ENCODE peak calls at places on chromosomes 11 and 22, in seven cellular contexts. One of them, this sample, is unnamed.
A peak's percentile ranks its signal among the peaks of the same experiment; 100 is the strongest.

GRCh38 chr11:46560300-46561025 is 33.4 kb downstream of the AMBRA1 start:
- DNase-seq in H9: no peak
- DNase-seq in H1: no peak
- DNase-seq in mesenchymal stem cell: peak; percentile 60
- DNase-seq in mesendoderm: no peak
- DNase-seq in trophoblast cell: no peak
- DNase-seq in IMR-90: peak; percentile 41
- DNase-seq in this sample: no peak

GRCh38 chr22:50482107-50483074 is 1.0 kb downstream of the ADM2 start:
- DNase-seq in IMR-90: no peak
- DNase-seq in mesendoderm: no peak
- DNase-seq in H1: peak; percentile 74
- DNase-seq in mesenchymal stem cell: no peak
- DNase-seq in trophoblast cell: no peak
- DNase-seq in H9: no peak
- DNase-seq in this sample: no peak

GRCh38 chr11:72675221-72675620 is 999 bp upstream of the PDE2A start:
- DNase-seq in IMR-90: no peak
- DNase-seq in H9: no peak
- DNase-seq in mesendoderm: peak; percentile 84
- DNase-seq in trophoblast cell: no peak
- DNase-seq in mesenchymal stem cell: no peak
- DNase-seq in H1: no peak
- DNase-seq in this sample: no peak

GRCh38 chr22:21094911-21095772 is 49.4 kb downstream of the LRRC74B start:
- DNase-seq in H1: peak; percentile 22
- DNase-seq in mesenchymal stem cell: no peak
- DNase-seq in mesendoderm: no peak
- DNase-seq in IMR-90: no peak
- DNase-seq in trophoblast cell: no peak
- DNase-seq in H9: no peak
- DNase-seq in this sample: no peak

GRCh38 chr11:81869337-81870065 is 864.2 kb downstream of the FAM181B start:
- DNase-seq in mesenchymal stem cell: no peak
- DNase-seq in H1: no peak
- DNase-seq in H9: no peak
- DNase-seq in trophoblast cell: no peak
- DNase-seq in mesendoderm: no peak
- DNase-seq in IMR-90: no peak
- DNase-seq in this sample: no peak

GRCh38 chr11:96736591-96736990 is 346.8 kb downstream of the JRKL start:
- DNase-seq in IMR-90: no peak
- DNase-seq in H1: no peak
- DNase-seq in H9: no peak
- DNase-seq in mesendoderm: no peak
- DNase-seq in trophoblast cell: no peak
- DNase-seq in mesenchymal stem cell: no peak
- DNase-seq in this sample: no peak

GRCh38 chr22:46079861-46080821 is 70.2 kb upstream of the PPARA start:
- DNase-seq in H1: no peak
- DNase-seq in H9: no peak
- DNase-seq in mesendoderm: no peak
- DNase-seq in mesenchymal stem cell: no peak
- DNase-seq in trophoblast cell: no peak
- DNase-seq in IMR-90: no peak
- DNase-seq in this sample: no peak

GRCh38 chr11:36069576-36070214 is 125.8 kb downstream of the LDLRAD3 start:
- DNase-seq in trophoblast cell: no peak
- DNase-seq in mesendoderm: peak; percentile 86
- DNase-seq in H9: peak; percentile 63
- DNase-seq in IMR-90: no peak
- DNase-seq in H1: no peak
- DNase-seq in mesenchymal stem cell: no peak
- DNase-seq in this sample: peak; percentile 36

GRCh38 chr11:102462610-102463009 is 10.0 kb upstream of the TMEM123 start:
- DNase-seq in H9: no peak
- DNase-seq in IMR-90: no peak
- DNase-seq in mesendoderm: no peak
- DNase-seq in trophoblast cell: peak; percentile 12
- DNase-seq in H1: no peak
- DNase-seq in mesenchymal stem cell: no peak
- DNase-seq in this sample: no peak

GRCh38 chr22:36510966-36511881 is 4.4 kb upstream of the FOXRED2 start:
- DNase-seq in trophoblast cell: peak; percentile 84
- DNase-seq in mesenchymal stem cell: peak; percentile 72
- DNase-seq in IMR-90: peak; percentile 51
- DNase-seq in H1: peak; percentile 68
- DNase-seq in mesendoderm: peak; percentile 75
- DNase-seq in H9: peak; percentile 71
- DNase-seq in this sample: no peak

GRCh38 chr11:95577716-95578460 is 211.7 kb downstream of the FAM76B start:
- DNase-seq in H9: no peak
- DNase-seq in mesenchymal stem cell: peak; percentile 68
- DNase-seq in mesendoderm: peak; percentile 43
- DNase-seq in trophoblast cell: no peak
- DNase-seq in H1: no peak
- DNase-seq in IMR-90: peak; percentile 83
- DNase-seq in this sample: no peak

GRCh38 chr11:28615542-28615941 is 507.4 kb downstream of the METTL15 start:
- DNase-seq in H1: no peak
- DNase-seq in trophoblast cell: no peak
- DNase-seq in mesendoderm: no peak
- DNase-seq in mesenchymal stem cell: peak; percentile 55
- DNase-seq in IMR-90: no peak
- DNase-seq in H9: no peak
- DNase-seq in this sample: no peak

GRCh38 chr11:117834838-117835443 is 10.4 kb upstream of the FXYD2 start:
- DNase-seq in H9: no peak
- DNase-seq in mesendoderm: no peak
- DNase-seq in H1: no peak
- DNase-seq in mesenchymal stem cell: no peak
- DNase-seq in trophoblast cell: no peak
- DNase-seq in IMR-90: no peak
- DNase-seq in this sample: no peak

GRCh38 chr11:33930317-33931021 is 38.6 kb upstream of the LMO2 start:
- DNase-seq in trophoblast cell: peak; percentile 63
- DNase-seq in IMR-90: no peak
- DNase-seq in mesenchymal stem cell: peak; percentile 85
- DNase-seq in mesendoderm: no peak
- DNase-seq in H9: no peak
- DNase-seq in H1: no peak
- DNase-seq in this sample: no peak

GRCh38 chr11:64276653-64277431 is 7.6 kb downstream of the BAD start:
- DNase-seq in H9: no peak
- DNase-seq in mesendoderm: no peak
- DNase-seq in IMR-90: no peak
- DNase-seq in H1: no peak
- DNase-seq in trophoblast cell: peak; percentile 98
- DNase-seq in mesenchymal stem cell: no peak
- DNase-seq in this sample: no peak

GRCh38 chr22:35443338-35443737 is 43.4 kb downstream of the MCM5 start:
- DNase-seq in H9: no peak
- DNase-seq in trophoblast cell: peak; percentile 12
- DNase-seq in mesenchymal stem cell: no peak
- DNase-seq in IMR-90: no peak
- DNase-seq in H1: no peak
- DNase-seq in mesendoderm: no peak
- DNase-seq in this sample: no peak

GRCh38 chr11:34302046-34302921 is 55.5 kb downstream of the ABTB2 start:
- DNase-seq in mesenchymal stem cell: peak; percentile 92
- DNase-seq in trophoblast cell: peak; percentile 9
- DNase-seq in IMR-90: peak; percentile 98
- DNase-seq in mesendoderm: peak; percentile 97
- DNase-seq in H9: no peak
- DNase-seq in H1: no peak
- DNase-seq in this sample: no peak

GRCh38 chr11:104581246-104581980 is 316.8 kb downstream of the CASP12 start:
- DNase-seq in H1: no peak
- DNase-seq in IMR-90: peak; percentile 69
- DNase-seq in mesenchymal stem cell: no peak
- DNase-seq in H9: no peak
- DNase-seq in mesendoderm: peak; percentile 22
- DNase-seq in trophoblast cell: no peak
- DNase-seq in this sample: peak; percentile 23

GRCh38 chr11:58905141-58905715 is 34.1 kb upstream of the GLYATL1 start:
- DNase-seq in H1: peak; percentile 80
- DNase-seq in H9: peak; percentile 72
- DNase-seq in mesenchymal stem cell: peak; percentile 72
- DNase-seq in IMR-90: peak; percentile 70
- DNase-seq in mesendoderm: peak; percentile 78
- DNase-seq in trophoblast cell: no peak
- DNase-seq in this sample: peak; percentile 59

GRCh38 chr11:63917685-63918523 is 940 bp upstream of the RCOR2 start:
- DNase-seq in mesendoderm: peak; percentile 97
- DNase-seq in mesenchymal stem cell: peak; percentile 70
- DNase-seq in trophoblast cell: peak; percentile 57
- DNase-seq in IMR-90: no peak
- DNase-seq in H9: peak; percentile 93
- DNase-seq in H1: peak; percentile 88
- DNase-seq in this sample: peak; percentile 82

GRCh38 chr11:134391170-134391569 is 20.9 kb downstream of the B3GAT1 start:
- DNase-seq in IMR-90: no peak
- DNase-seq in H9: no peak
- DNase-seq in mesendoderm: no peak
- DNase-seq in H1: no peak
- DNase-seq in mesenchymal stem cell: no peak
- DNase-seq in trophoblast cell: no peak
- DNase-seq in this sample: no peak

GRCh38 chr11:106076421-106076922 is 675 bp downstream of the KBTBD3 start:
- DNase-seq in IMR-90: no peak
- DNase-seq in H1: no peak
- DNase-seq in trophoblast cell: no peak
- DNase-seq in mesenchymal stem cell: no peak
- DNase-seq in H9: no peak
- DNase-seq in mesendoderm: no peak
- DNase-seq in this sample: no peak

GRCh38 chr11:26541870-26542269 is 30.2 kb downstream of the MUC15 start:
- DNase-seq in mesenchymal stem cell: no peak
- DNase-seq in H9: no peak
- DNase-seq in H1: no peak
- DNase-seq in IMR-90: no peak
- DNase-seq in mesendoderm: no peak
- DNase-seq in trophoblast cell: no peak
- DNase-seq in this sample: no peak
- H2BK5ac ChIP-seq in mesenchymal stem cell: no peak overlapping the region
- H2BK5ac ChIP-seq in H9: no peak overlapping the region
- H2BK5ac ChIP-seq in H1: no peak overlapping the region
- H2BK5ac ChIP-seq in IMR-90: no peak overlapping the region
- H2BK5ac ChIP-seq in mesendoderm: no peak overlapping the region
- H2BK5ac ChIP-seq in trophoblast cell: no peak overlapping the region
- H2BK5ac ChIP-seq in this sample: no peak overlapping the region

GRCh38 chr22:40728731-40729189 is 49.5 kb downstream of the MCHR1 start:
- DNase-seq in mesendoderm: peak; percentile 54
- DNase-seq in mesenchymal stem cell: peak; percentile 86
- DNase-seq in IMR-90: no peak
- DNase-seq in H1: no peak
- DNase-seq in trophoblast cell: peak; percentile 96
- DNase-seq in H9: no peak
- DNase-seq in this sample: no peak
- H2BK5ac ChIP-seq in mesendoderm: peak overlapping the region; percentile 50
- H2BK5ac ChIP-seq in mesenchymal stem cell: no peak overlapping the region
- H2BK5ac ChIP-seq in IMR-90: no peak overlapping the region
- H2BK5ac ChIP-seq in H1: peak overlapping the region; percentile 48
- H2BK5ac ChIP-seq in trophoblast cell: peak overlapping the region; percentile 99
- H2BK5ac ChIP-seq in H9: no peak overlapping the region
- H2BK5ac ChIP-seq in this sample: no peak overlapping the region

GRCh38 chr22:22508274-22509176 is at the start of gene ZNF280B:
- DNase-seq in trophoblast cell: peak; percentile 92
- DNase-seq in H9: peak; percentile 90
- DNase-seq in H1: peak; percentile 92
- DNase-seq in IMR-90: peak; percentile 79
- DNase-seq in mesendoderm: peak; percentile 90
- DNase-seq in mesenchymal stem cell: peak; percentile 87
- DNase-seq in this sample: peak; percentile 76

GRCh38 chr22:22507743-22508273 is 734 bp downstream of the ZNF280B start:
- DNase-seq in trophoblast cell: peak; percentile 56
- DNase-seq in mesendoderm: peak; percentile 25
- DNase-seq in H1: no peak
- DNase-seq in mesenchymal stem cell: no peak
- DNase-seq in IMR-90: no peak
- DNase-seq in H9: no peak
- DNase-seq in this sample: no peak

GRCh38 chr22:22516992-22517391 is 3.1 kb downstream of the ZNF280A start:
- DNase-seq in H9: no peak
- DNase-seq in mesenchymal stem cell: no peak
- DNase-seq in H1: no peak
- DNase-seq in IMR-90: no peak
- DNase-seq in trophoblast cell: no peak
- DNase-seq in mesendoderm: no peak
- DNase-seq in this sample: no peak

GRCh38 chr22:22515890-22516289 is 4.2 kb downstream of the ZNF280A start:
- DNase-seq in H1: no peak
- DNase-seq in H9: no peak
- DNase-seq in trophoblast cell: no peak
- DNase-seq in IMR-90: no peak
- DNase-seq in mesenchymal stem cell: no peak
- DNase-seq in mesendoderm: no peak
- DNase-seq in this sample: no peak

GRCh38 chr22:22513619-22514018 is 5.1 kb upstream of the ZNF280B start:
- DNase-seq in H9: no peak
- DNase-seq in mesendoderm: no peak
- DNase-seq in H1: no peak
- DNase-seq in trophoblast cell: no peak
- DNase-seq in mesenchymal stem cell: no peak
- DNase-seq in IMR-90: no peak
- DNase-seq in this sample: no peak
- H2BK5ac ChIP-seq in H9: no peak overlapping the region
- H2BK5ac ChIP-seq in mesendoderm: no peak overlapping the region
- H2BK5ac ChIP-seq in H1: no peak overlapping the region
- H2BK5ac ChIP-seq in trophoblast cell: no peak overlapping the region
- H2BK5ac ChIP-seq in mesenchymal stem cell: no peak overlapping the region
- H2BK5ac ChIP-seq in IMR-90: no peak overlapping the region
- H2BK5ac ChIP-seq in this sample: no peak overlapping the region

GRCh38 chr11:19242184-19242932 is 1.6 kb upstream of the E2F8 start:
- DNase-seq in H1: peak; percentile 63
- DNase-seq in mesenchymal stem cell: peak; percentile 21
- DNase-seq in trophoblast cell: peak; percentile 25
- DNase-seq in mesendoderm: peak; percentile 23
- DNase-seq in IMR-90: no peak
- DNase-seq in H9: peak; percentile 49
- DNase-seq in this sample: no peak
- H2BK5ac ChIP-seq in H1: no peak overlapping the region
- H2BK5ac ChIP-seq in mesenchymal stem cell: no peak overlapping the region
- H2BK5ac ChIP-seq in trophoblast cell: peak overlapping the region; percentile 50
- H2BK5ac ChIP-seq in mesendoderm: no peak overlapping the region
- H2BK5ac ChIP-seq in IMR-90: no peak overlapping the region
- H2BK5ac ChIP-seq in H9: no peak overlapping the region
- H2BK5ac ChIP-seq in this sample: no peak overlapping the region

GRCh38 chr22:26016916-26017315 is 152.3 kb upstream of the SEZ6L start:
- DNase-seq in H9: no peak
- DNase-seq in trophoblast cell: no peak
- DNase-seq in mesendoderm: no peak
- DNase-seq in IMR-90: no peak
- DNase-seq in mesenchymal stem cell: no peak
- DNase-seq in H1: no peak
- DNase-seq in this sample: no peak
- H2BK5ac ChIP-seq in H9: no peak overlapping the region
- H2BK5ac ChIP-seq in trophoblast cell: no peak overlapping the region
- H2BK5ac ChIP-seq in mesendoderm: no peak overlapping the region
- H2BK5ac ChIP-seq in IMR-90: no peak overlapping the region
- H2BK5ac ChIP-seq in mesenchymal stem cell: no peak overlapping the region
- H2BK5ac ChIP-seq in H1: no peak overlapping the region
- H2BK5ac ChIP-seq in this sample: no peak overlapping the region

GRCh38 chr11:78821371-78822306 is 247.0 kb upstream of the NARS2 start:
- DNase-seq in H1: no peak
- DNase-seq in mesenchymal stem cell: no peak
- DNase-seq in trophoblast cell: no peak
- DNase-seq in H9: no peak
- DNase-seq in mesendoderm: no peak
- DNase-seq in IMR-90: peak; percentile 88
- DNase-seq in this sample: no peak
- H2BK5ac ChIP-seq in H1: no peak overlapping the region
- H2BK5ac ChIP-seq in mesenchymal stem cell: no peak overlapping the region
- H2BK5ac ChIP-seq in trophoblast cell: no peak overlapping the region
- H2BK5ac ChIP-seq in H9: no peak overlapping the region
- H2BK5ac ChIP-seq in mesendoderm: no peak overlapping the region
- H2BK5ac ChIP-seq in IMR-90: peak overlapping the region; percentile 66
- H2BK5ac ChIP-seq in this sample: no peak overlapping the region

This sample was measured in neuronal stem cell.